ENCODE peak calls at places on chromosomes 1 and 21, in ten cellular contexts. K is NCI-H2081 treated with DMSO at 0.1 percent for 48 hours; F is naive thymus-derived CD4-positive, alpha-beta T cell; D is iris pigment epithelial cell; Y is hypothalamus; X is stimulated activated CD4-positive, alpha-beta T cell treated with anti-CD3 and anti-CD28 coated beads, Interleukin-12 subunit alpha, Interleukin-12 subunit beta, amount 100 ng/mL, for 48 hours; T is sciatic nerve; Z is NCI-H1417 treated with DMSO at 0.1 percent for 48 hours; Q is IMR-90; I is suprapubic skin. A is an unnamed sample.

GRCh38 chr21:44572959-44573583 is 458 bp upstream of the KRTAP10-4 start:
- DNase-seq in Q (peak; percentile 2), X (no peak), K (no peak), Y (no peak), D (peak; percentile 7), F (no peak), Z (no peak), T (no peak), I (peak; percentile 48), A (no peak)

GRCh38 chr1:23788695-23789094 is 2.2 kb upstream of the LYPLA2 start:
- DNase-seq in K (no peak), D (no peak), I (no peak), F (no peak), Z (no peak), X (no peak), Q (no peak), T (no peak), Y (no peak), A (no peak)

GRCh38 chr21:41164981-41165650 is 2.8 kb upstream of the BACE2 start:
- DNase-seq in K (no peak), I (no peak), T (no peak), D (no peak), Y (no peak), F (no peak), Z (no peak), Q (peak; percentile 58), X (no peak), A (no peak)

GRCh38 chr1:21894034-21894881 is 42.9 kb downstream of the HSPG2 start:
- DNase-seq in X (no peak), T (no peak), Z (no peak), K (no peak), I (no peak), F (no peak), D (no peak), Y (no peak), Q (no peak), A (no peak)

GRCh38 chr21:14916676-14917141 is 148.1 kb downstream of the NRIP1 start:
- DNase-seq in T (no peak), Y (no peak), K (no peak), D (peak; percentile 87), Z (no peak), X (no peak), Q (peak; percentile 66), F (no peak), I (no peak), A (no peak)

GRCh38 chr1:16717174-16718108 is 22.9 kb upstream of the RNU1-4 start:
- DNase-seq in Y (no peak), T (no peak), Z (no peak), Q (no peak), K (no peak), D (no peak), X (no peak), I (peak; percentile 85), F (no peak), A (peak; percentile 69)

GRCh38 chr1:237145379-237145778 is 103.4 kb downstream of the RYR2 start:
- DNase-seq in D (no peak), I (no peak), T (no peak), X (no peak), K (no peak), Z (no peak), Y (no peak), Q (no peak), F (no peak), A (no peak)

GRCh38 chr1:229109320-229109761 is 161.6 kb upstream of the RAB4A start:
- DNase-seq in Z (no peak), D (no peak), X (no peak), T (no peak), K (no peak), Q (no peak), Y (no peak), I (no peak), F (no peak), A (peak; percentile 81)

GRCh38 chr1:12601690-12602632 is 16.0 kb downstream of the DHRS3 start:
- DNase-seq in K (no peak), Y (no peak), F (peak; percentile 22), Q (peak; percentile 97), X (no peak), I (no peak), T (peak; percentile 83), Z (no peak), D (peak; percentile 95), A (no peak)

GRCh38 chr1:97636941-97637340 is 283.9 kb downstream of the DPYD start:
- DNase-seq in Z (no peak), Y (no peak), D (no peak), F (no peak), I (no peak), X (no peak), Q (no peak), K (no peak), T (no peak), A (no peak)